ENCODE peak calls at places on chromosomes 1 and 21, in nine cellular contexts. Z is left ventricle myocardium inferior; J is activated naive CD8-positive, alpha-beta T cell treated with anti-CD3 and anti-CD28 coated beads, Interleukin-2, amount 50 U/mL, for 16 hours; F is fibroblast of mammary gland; V is stimulated activated CD4-positive, alpha-beta T cell treated with anti-CD3 and anti-CD28 coated beads, Interleukin-4, amount 100 ng/mL, for 24 hours; B is psoas muscle; D is ELR; Q is ecto neural progenitor cell; W is GM12892. T is an unnamed sample.
A peak's percentile ranks its signal among the peaks of the same experiment; 100 is the strongest.

GRCh38 chr1:204478166-204478899 is 16.3 kb downstream of the PIK3C2B start:
- DNase-seq in Z (no peak), J (no peak), F (no peak), V (no peak), B (no peak), D (no peak), Q (no peak), W (no peak), T (no peak)

GRCh38 chr1:226730064-226730463 is 9.0 kb downstream of the ITPKB start:
- DNase-seq in Z (no peak), J (no peak), F (no peak), V (no peak), B (no peak), D (no peak), Q (no peak), W (no peak), T (no peak)

GRCh38 chr1:210022044-210022443 is 84.0 kb downstream of the SYT14 start:
- DNase-seq in Z (no peak), J (no peak), F (no peak), V (no peak), B (no peak), D (no peak), Q (no peak), W (no peak), T (no peak)

GRCh38 chr1:62233926-62234450 is 39.3 kb downstream of the L1TD1 start:
- DNase-seq in Z (no peak), J (no peak), F (no peak), V (no peak), B (no peak), D (no peak), Q (no peak), W (no peak), T (no peak)

GRCh38 chr1:179129702-179130473 is 48.0 kb downstream of the TOR3A start:
- DNase-seq in Z (no peak), J (no peak), F (no peak), V (peak; percentile 15), B (no peak), D (peak; percentile 70), Q (no peak), W (no peak), T (no peak)

GRCh38 chr1:87367549-87367948 is 38.9 kb downstream of the LMO4 start:
- DNase-seq in Z (no peak), J (no peak), F (peak; percentile 11), V (no peak), B (no peak), D (no peak), Q (no peak), W (no peak), T (no peak)

GRCh38 chr1:147919881-147920280 is 8.3 kb upstream of the GPR89B start:
- DNase-seq in Z (no peak), J (no peak), F (peak; percentile 28), V (no peak), B (no peak), D (peak; percentile 15), Q (no peak), W (no peak), T (no peak)

GRCh38 chr1:12591267-12591938 is 26.6 kb downstream of the DHRS3 start:
- DNase-seq in Z (peak; percentile 77), J (no peak), F (peak; percentile 46), V (no peak), B (peak; percentile 86), D (no peak), Q (no peak), W (no peak), T (no peak)

GRCh38 chr21:18041012-18041411 is 203.6 kb upstream of the CHODL start:
- DNase-seq in Z (no peak), J (no peak), F (peak; percentile 0), V (no peak), B (no peak), D (peak; percentile 0), Q (no peak), W (no peak), T (no peak)

GRCh38 chr1:219773775-219774174 is 154.6 kb downstream of the SLC30A10 start:
- DNase-seq in Z (no peak), J (no peak), F (no peak), V (no peak), B (no peak), D (no peak), Q (no peak), W (no peak), T (no peak)

GRCh38 chr1:28482702-28483101 is 23.1 kb upstream of the RCC1 start:
- DNase-seq in Z (no peak), J (no peak), F (no peak), V (no peak), B (no peak), D (no peak), Q (no peak), W (no peak), T (no peak)

GRCh38 chr1:20110679-20111078 is 8.7 kb downstream of the PLA2G2D start:
- DNase-seq in Z (no peak), J (no peak), F (peak; percentile 94), V (no peak), B (no peak), D (peak; percentile 73), Q (no peak), W (no peak), T (no peak)

GRCh38 chr1:177646757-177647730 is 322.8 kb downstream of the SEC16B start:
- DNase-seq in Z (no peak), J (no peak), F (no peak), V (no peak), B (no peak), D (no peak), Q (no peak), W (no peak), T (no peak)

GRCh38 chr1:201714542-201715276 is 114.2 kb upstream of the IPO9 start:
- DNase-seq in Z (peak; percentile 68), J (no peak), F (peak; percentile 100), V (no peak), B (peak; percentile 86), D (peak; percentile 100), Q (no peak), W (no peak), T (no peak)

GRCh38 chr1:111538343-111539035 is 35.1 kb upstream of the ADORA3 start:
- DNase-seq in Z (no peak), J (no peak), F (peak; percentile 93), V (no peak), B (no peak), D (peak; percentile 69), Q (no peak), W (no peak), T (no peak)

GRCh38 chr1:185397183-185397582 is 80.1 kb upstream of the IVNS1ABP start:
- DNase-seq in Z (no peak), J (no peak), F (no peak), V (no peak), B (no peak), D (no peak), Q (no peak), W (no peak), T (no peak)

GRCh38 chr1:67941746-67942145 is 108.5 kb upstream of the GNG12 start:
- DNase-seq in Z (no peak), J (no peak), F (peak; percentile 42), V (no peak), B (no peak), D (no peak), Q (no peak), W (no peak), T (no peak)

GRCh38 chr1:39085174-39085573 is 59.0 kb downstream of the NDUFS5 start:
- DNase-seq in Z (no peak), J (no peak), F (no peak), V (no peak), B (no peak), D (no peak), Q (no peak), W (no peak), T (no peak)

GRCh38 chr21:34812510-34813265 is 143.9 kb downstream of the CLIC6 start:
- DNase-seq in Z (no peak), J (no peak), F (peak; percentile 98), V (no peak), B (no peak), D (peak; percentile 91), Q (no peak), W (no peak), T (no peak)

GRCh38 chr1:179083533-179083932 is 1.7 kb downstream of the TOR3A start:
- DNase-seq in Z (no peak), J (no peak), F (no peak), V (no peak), B (no peak), D (no peak), Q (no peak), W (no peak), T (no peak)

GRCh38 chr1:99619583-99619982 is 26.3 kb upstream of the PALMD start:
- DNase-seq in Z (no peak), J (no peak), F (no peak), V (no peak), B (no peak), D (no peak), Q (no peak), W (no peak), T (no peak)

GRCh38 chr1:27538793-27539192 is 48.8 kb upstream of the WASF2 start:
- DNase-seq in Z (no peak), J (no peak), F (peak; percentile 78), V (no peak), B (no peak), D (peak; percentile 92), Q (no peak), W (no peak), T (no peak)

GRCh38 chr1:153533689-153534201 is 2.0 kb downstream of the S100A6 start:
- DNase-seq in Z (peak; percentile 44), J (no peak), F (peak; percentile 96), V (no peak), B (peak; percentile 74), D (peak; percentile 98), Q (no peak), W (no peak), T (no peak)

GRCh38 chr1:167799747-167800146 is 78.0 kb downstream of the MPZL1 start:
- DNase-seq in Z (no peak), J (no peak), F (no peak), V (no peak), B (no peak), D (no peak), Q (no peak), W (no peak), T (no peak)

GRCh38 chr1:234611153-234611798 is 1.3 kb upstream of the IRF2BP2 start:
- DNase-seq in Z (no peak), J (no peak), F (peak; percentile 91), V (peak; percentile 70), B (no peak), D (peak; percentile 85), Q (no peak), W (no peak), T (no peak)

GRCh38 chr21:42555756-42556438 is 42.2 kb downstream of the SLC37A1 start:
- DNase-seq in Z (no peak), J (no peak), F (no peak), V (no peak), B (no peak), D (no peak), Q (no peak), W (no peak), T (no peak)

GRCh38 chr1:160924791-160925651 is 29.6 kb downstream of the ITLN2 start:
- DNase-seq in Z (no peak), J (no peak), F (no peak), V (no peak), B (no peak), D (no peak), Q (no peak), W (no peak), T (no peak)

GRCh38 chr1:21932127-21932526 is 5.0 kb downstream of the HSPG2 start:
- DNase-seq in Z (no peak), J (no peak), F (peak; percentile 95), V (no peak), B (peak; percentile 53), D (peak; percentile 54), Q (no peak), W (no peak), T (no peak)

GRCh38 chr1:209650454-209650853 is 1.8 kb downstream of the LAMB3 start:
- DNase-seq in Z (no peak), J (no peak), F (no peak), V (no peak), B (no peak), D (peak; percentile 45), Q (no peak), W (no peak), T (no peak)

GRCh38 chr1:195915826-195916225 is 692.4 kb downstream of the KCNT2 start:
- DNase-seq in Z (no peak), J (no peak), F (no peak), V (no peak), B (no peak), D (no peak), Q (no peak), W (no peak), T (no peak)

GRCh38 chr1:58903450-58904298 is 119.8 kb upstream of the JUN start:
- DNase-seq in Z (peak; percentile 96), J (peak; percentile 66), F (peak; percentile 92), V (peak; percentile 84), B (peak; percentile 95), D (peak; percentile 93), Q (peak; percentile 77), W (peak; percentile 66), T (peak; percentile 80)

T was measured in type B pancreatic cell.